ENCODE peak calls at places on chromosomes 4 and X, in eight cellular contexts. V is islet precursor cell; J is activated CD4-positive, alpha-beta T cell treated with anti-CD3 and anti-CD28 coated beads for 24 hours; T is NCI-H460; Z is kidney epithelial cell; C is ureter; U is GM12864; F is GM23248. A is an unnamed sample.

GRCh38 chrX:16484338-16484737 is 165.6 kb upstream of the S100G start:
- DNase-seq in C (no peak), U (no peak), J (peak), Z (peak), F (peak), V (peak), T (no peak), A (no peak)

GRCh38 chr4:76212851-76213414 is 691 bp downstream of the SCARB2 start:
- DNase-seq in F (peak), V (no peak), T (no peak), J (no peak), C (no peak), Z (no peak), U (no peak), A (no peak)

GRCh38 chr4:51835079-51835478 is 7.9 kb upstream of the DCUN1D4 start:
- DNase-seq in V (no peak), F (no peak), Z (no peak), J (no peak), T (no peak), C (no peak), U (no peak), A (no peak)

GRCh38 chr4:179344861-179345260 is 1902.6 kb upstream of the AGA start:
- DNase-seq in U (no peak), V (no peak), T (no peak), Z (no peak), J (no peak), C (no peak), F (no peak), A (no peak)

GRCh38 chr4:82235346-82235745 is 138.4 kb downstream of the HNRNPD start:
- DNase-seq in F (no peak), J (no peak), T (no peak), Z (no peak), V (no peak), C (no peak), U (no peak), A (no peak)

GRCh38 chr4:122423246-122423645 is 33.3 kb downstream of the IL2 start:
- DNase-seq in V (no peak), C (no peak), U (no peak), F (peak), J (no peak), Z (no peak), T (no peak), A (no peak)

GRCh38 chrX:129510331-129510730 is 13.0 kb downstream of the SMARCA1 start:
- DNase-seq in J (no peak), V (no peak), Z (no peak), F (no peak), T (no peak), U (no peak), C (no peak), A (no peak)

GRCh38 chr4:65559270-65559669 is 111.0 kb downstream of the EPHA5 start:
- DNase-seq in T (no peak), U (no peak), F (no peak), J (no peak), C (no peak), Z (no peak), V (no peak), A (peak)

GRCh38 chr4:184392321-184392720 is 82.0 kb downstream of the IRF2 start:
- DNase-seq in T (no peak), U (no peak), V (no peak), C (no peak), F (no peak), J (no peak), Z (no peak), A (no peak)